ENCODE peak calls at places on chromosomes 11 and 22, in seven cellular contexts. One of them, this sample, is unnamed.

GRCh38 chr22:46806789-46807188 is 44.3 kb downstream of the TBC1D22A start:
- DNase-seq in neural crest cell: no peak
- DNase-seq in left kidney: no peak
- DNase-seq in MV-4-11: no peak
- DNase-seq in NCI-H1105 treated with DMSO at 0.1 percent for 48 hours: no peak
- DNase-seq in COR-L47: no peak
- DNase-seq in HEK293T: no peak
- DNase-seq in this sample: no peak

GRCh38 chr22:21739828-21740377 is 4.3 kb upstream of the YPEL1 start:
- DNase-seq in neural crest cell: no peak
- DNase-seq in left kidney: no peak
- DNase-seq in MV-4-11: no peak
- DNase-seq in NCI-H1105 treated with DMSO at 0.1 percent for 48 hours: no peak
- DNase-seq in COR-L47: no peak
- DNase-seq in HEK293T: no peak
- DNase-seq in this sample: no peak

GRCh38 chr22:49628351-49629023 is 199.2 kb downstream of the BRD1 start:
- DNase-seq in neural crest cell: no peak
- DNase-seq in left kidney: peak
- DNase-seq in MV-4-11: no peak
- DNase-seq in NCI-H1105 treated with DMSO at 0.1 percent for 48 hours: peak
- DNase-seq in COR-L47: peak
- DNase-seq in HEK293T: no peak
- DNase-seq in this sample: no peak

GRCh38 chr11:1198766-1199688 is 23.8 kb upstream of the MUC5B start:
- DNase-seq in neural crest cell: no peak
- DNase-seq in left kidney: no peak
- DNase-seq in MV-4-11: no peak
- DNase-seq in NCI-H1105 treated with DMSO at 0.1 percent for 48 hours: peak
- DNase-seq in COR-L47: no peak
- DNase-seq in HEK293T: no peak
- DNase-seq in this sample: no peak

GRCh38 chr22:19109198-19110063 is 12.8 kb downstream of the DGCR2 start:
- DNase-seq in neural crest cell: no peak
- DNase-seq in left kidney: no peak
- DNase-seq in MV-4-11: peak
- DNase-seq in NCI-H1105 treated with DMSO at 0.1 percent for 48 hours: no peak
- DNase-seq in COR-L47: no peak
- DNase-seq in HEK293T: no peak
- DNase-seq in this sample: no peak

GRCh38 chr22:18066181-18066859 is 11.5 kb upstream of the PEX26 start:
- DNase-seq in neural crest cell: no peak
- DNase-seq in left kidney: peak
- DNase-seq in MV-4-11: peak
- DNase-seq in NCI-H1105 treated with DMSO at 0.1 percent for 48 hours: no peak
- DNase-seq in COR-L47: no peak
- DNase-seq in HEK293T: no peak
- DNase-seq in this sample: no peak

GRCh38 chr11:75406338-75406777 is 7.0 kb downstream of the RPS3 start:
- DNase-seq in neural crest cell: no peak
- DNase-seq in left kidney: no peak
- DNase-seq in MV-4-11: no peak
- DNase-seq in NCI-H1105 treated with DMSO at 0.1 percent for 48 hours: peak
- DNase-seq in COR-L47: no peak
- DNase-seq in HEK293T: no peak
- DNase-seq in this sample: no peak

GRCh38 chr11:61325649-61326414 is 7.1 kb downstream of the DDB1 start:
- DNase-seq in neural crest cell: no peak
- DNase-seq in left kidney: no peak
- DNase-seq in MV-4-11: no peak
- DNase-seq in NCI-H1105 treated with DMSO at 0.1 percent for 48 hours: peak
- DNase-seq in COR-L47: no peak
- DNase-seq in HEK293T: no peak
- DNase-seq in this sample: no peak

GRCh38 chr11:7981758-7982157 is 5.4 kb upstream of the EIF3F start:
- DNase-seq in neural crest cell: no peak
- DNase-seq in left kidney: no peak
- DNase-seq in MV-4-11: no peak
- DNase-seq in NCI-H1105 treated with DMSO at 0.1 percent for 48 hours: no peak
- DNase-seq in COR-L47: no peak
- DNase-seq in HEK293T: no peak
- DNase-seq in this sample: no peak

GRCh38 chr11:58922475-58922874 is 16.8 kb upstream of the GLYATL1 start:
- DNase-seq in neural crest cell: no peak
- DNase-seq in left kidney: no peak
- DNase-seq in MV-4-11: no peak
- DNase-seq in NCI-H1105 treated with DMSO at 0.1 percent for 48 hours: no peak
- DNase-seq in COR-L47: no peak
- DNase-seq in HEK293T: no peak
- DNase-seq in this sample: no peak

This sample was measured in NCI-H187 treated with DMSO at 0.1 percent for 48 hours.